ENCODE peak calls at places on chromosomes 1 and 21, in eight cellular contexts. Q, E, K, A, W, F, S and I are unnamed samples.

GRCh38 chr21:43921602-43921978 is 56.6 kb downstream of the AGPAT3 start:
- DNase-seq in Q (no peak), E (peak), K (no peak), A (peak), W (no peak), F (no peak), S (peak), I (no peak)

GRCh38 chr1:14924012-14924452 is 229.5 kb upstream of the TMEM51 start:
- DNase-seq in Q (peak), E (peak), K (peak), A (no peak), W (peak), F (peak), S (peak), I (no peak)

GRCh38 chr1:70718086-70718630 is 307.1 kb downstream of the CTH start:
- DNase-seq in Q (no peak), E (no peak), K (no peak), A (no peak), W (no peak), F (no peak), S (no peak), I (no peak)

GRCh38 chr1:205711105-205712048 is 31.1 kb upstream of the SLC45A3 start:
- DNase-seq in Q (peak), E (peak), K (peak), A (peak), W (peak), F (peak), S (peak), I (peak)

GRCh38 chr21:42228709-42229220 is 9.8 kb downstream of the ABCG1 start:
- DNase-seq in Q (no peak), E (no peak), K (no peak), A (no peak), W (no peak), F (no peak), S (no peak), I (no peak)

GRCh38 chr1:65717815-65718454 is 74.8 kb upstream of the PDE4B start:
- DNase-seq in Q (peak), E (no peak), K (no peak), A (no peak), W (no peak), F (no peak), S (no peak), I (no peak)

GRCh38 chr1:67861856-67862516 is 28.7 kb upstream of the GNG12 start:
- DNase-seq in Q (no peak), E (no peak), K (no peak), A (no peak), W (no peak), F (no peak), S (no peak), I (no peak)

GRCh38 chr1:235610157-235610556 is 39.4 kb downstream of the GNG4 start:
- DNase-seq in Q (no peak), E (no peak), K (no peak), A (no peak), W (no peak), F (no peak), S (no peak), I (no peak)

GRCh38 chr21:34909492-34910292 is 139.4 kb downstream of the RUNX1 start:
- DNase-seq in Q (no peak), E (no peak), K (no peak), A (no peak), W (peak), F (no peak), S (no peak), I (peak)